ENCODE peak calls at places on chromosome 7, in eight cellular contexts. B, Y, F, G, N, I, K and S are unnamed samples.

GRCh38 chr7:1210979-1211608 is 21.6 kb upstream of the UNCX start:
- DNase-seq in K (no peak), I (peak; percentile 84), G (no peak), N (no peak), Y (no peak), B (no peak), F (no peak), S (peak; percentile 38)

GRCh38 chr7:35716038-35716803 is 21.3 kb upstream of the HERPUD2 start:
- DNase-seq in Y (no peak), N (no peak), F (no peak), K (no peak), B (no peak), I (peak; percentile 58), G (no peak), S (peak; percentile 28)

GRCh38 chr7:91852263-91852741 is 28.2 kb downstream of the MTERF1 start:
- DNase-seq in G (peak; percentile 24), Y (peak; percentile 45), B (no peak), F (peak; percentile 64), N (peak; percentile 66), K (peak; percentile 61), I (no peak), S (peak; percentile 31)

GRCh38 chr7:159114096-159114495 is 30.6 kb downstream of the VIPR2 start:
- DNase-seq in G (no peak), I (no peak), Y (no peak), K (no peak), B (no peak), F (no peak), N (no peak), S (no peak)

GRCh38 chr7:91235211-91235832 is 28.9 kb upstream of the FZD1 start:
- DNase-seq in G (no peak), B (no peak), K (no peak), Y (no peak), N (no peak), F (no peak), I (no peak), S (no peak)

GRCh38 chr7:1223196-1224092 is 9.2 kb upstream of the UNCX start:
- DNase-seq in N (peak; percentile 41), I (no peak), B (no peak), G (no peak), Y (peak; percentile 3), F (no peak), K (no peak), S (no peak)

GRCh38 chr7:27361522-27361921 is 118.9 kb downstream of the EVX1 start:
- DNase-seq in B (no peak), I (no peak), Y (no peak), N (no peak), F (no peak), K (no peak), G (peak; percentile 20), S (no peak)

GRCh38 chr7:100546868-100547800 is 8.1 kb downstream of the AGFG2 start:
- DNase-seq in Y (no peak), I (no peak), K (no peak), N (no peak), F (no peak), B (no peak), G (no peak), S (no peak)

GRCh38 chr7:123871998-123872867 is 27.3 kb downstream of the HYAL4 start:
- DNase-seq in B (peak; percentile 51), F (peak; percentile 76), N (peak; percentile 80), G (peak; percentile 77), Y (peak; percentile 50), I (peak; percentile 61), K (peak; percentile 71), S (peak; percentile 50)

GRCh38 chr7:18846765-18847215 is 270.6 kb downstream of the TWIST1 start:
- DNase-seq in F (no peak), G (no peak), B (no peak), K (no peak), Y (no peak), N (no peak), I (peak; percentile 75), S (peak; percentile 54)

GRCh38 chr7:19984231-19984632 is 210.8 kb upstream of the TMEM196 start:
- DNase-seq in Y (peak; percentile 16), G (peak; percentile 14), B (no peak), I (no peak), F (peak; percentile 44), N (peak; percentile 51), K (no peak), S (no peak)

GRCh38 chr7:41224063-41224763 is 478.7 kb downstream of the INHBA start:
- DNase-seq in G (peak; percentile 37), F (peak; percentile 98), K (no peak), Y (no peak), B (peak; percentile 51), N (no peak), I (no peak), S (peak; percentile 60)

GRCh38 chr7:38659931-38660330 is 28.8 kb upstream of the AMPH start:
- DNase-seq in N (no peak), F (no peak), B (no peak), I (no peak), G (no peak), Y (no peak), K (no peak), S (no peak)

GRCh38 chr7:27130540-27131389 is at the start of gene HOXA4:
- DNase-seq in N (peak; percentile 89), I (peak; percentile 82), K (no peak), Y (peak; percentile 73), G (peak; percentile 91), B (no peak), F (peak; percentile 84), S (peak; percentile 98)

GRCh38 chr7:150734293-150734692 is 2.9 kb upstream of the GIMAP5 start:
- DNase-seq in N (no peak), G (no peak), F (no peak), I (no peak), K (no peak), B (no peak), Y (no peak), S (no peak)

GRCh38 chr7:17599733-17600685 is 301.6 kb downstream of the AHR start:
- DNase-seq in B (no peak), I (no peak), K (no peak), Y (no peak), N (peak; percentile 1), G (no peak), F (peak; percentile 95), S (peak; percentile 92)

GRCh38 chr7:25750738-25751529 is 401.1 kb upstream of the NFE2L3 start:
- DNase-seq in Y (no peak), F (no peak), K (no peak), G (no peak), B (no peak), N (no peak), I (no peak), S (no peak)

GRCh38 chr7:51649-52048 is 140.7 kb upstream of the FAM20C start:
- DNase-seq in N (no peak), K (no peak), G (no peak), F (no peak), I (no peak), Y (no peak), B (no peak), S (no peak)

GRCh38 chr7:107502154-107502553 is 32.3 kb downstream of the GPR22 start:
- DNase-seq in G (no peak), B (no peak), Y (no peak), I (no peak), F (no peak), K (no peak), N (no peak), S (no peak)

GRCh38 chr7:29375641-29376562 is 181.3 kb downstream of the CHN2 start:
- DNase-seq in K (no peak), F (peak; percentile 57), Y (no peak), B (peak; percentile 47), I (no peak), G (peak; percentile 79), N (peak; percentile 46), S (no peak)

GRCh38 chr7:159098795-159099194 is 45.9 kb downstream of the VIPR2 start:
- DNase-seq in I (no peak), Y (no peak), B (no peak), G (peak; percentile 33), F (no peak), N (no peak), K (no peak), S (no peak)

DNA sequence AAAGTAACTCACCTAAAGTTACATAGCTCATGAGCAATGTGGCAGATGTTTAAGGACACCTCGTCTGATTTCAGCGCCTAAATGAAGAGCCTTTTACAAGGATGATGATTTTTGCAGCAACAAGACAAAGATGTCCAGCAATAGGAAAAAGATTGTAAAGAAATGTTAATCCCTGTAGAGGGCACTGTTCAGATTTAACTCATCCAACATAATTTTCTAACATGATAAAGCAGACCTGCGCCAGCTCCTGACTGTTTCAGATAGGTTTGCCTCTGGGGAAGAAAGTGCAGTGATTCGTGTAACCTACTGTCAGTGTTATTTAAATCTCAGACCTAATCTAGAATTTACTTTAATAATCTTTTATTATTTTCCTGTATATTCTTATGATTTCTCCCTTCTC is 595.2 kb downstream of the AUTS2 start:
- DNase-seq in F (no peak), B (no peak), Y (peak; percentile 70), K (peak; percentile 19), G (peak; percentile 45), N (no peak), I (peak; percentile 67), S (peak; percentile 58)
- TF ChIP-seq EZH2phosphoT487 in F (no peak), B (no peak), Y (no peak), K (no peak), G (no peak), N (no peak), I (no peak), S (no peak)

GRCh38 chr7:83001362-83002040 is 161.2 kb downstream of the PCLO start:
- DNase-seq in G (no peak), K (no peak), N (no peak), I (no peak), B (no peak), F (no peak), Y (no peak), S (peak; percentile 2)
- H3K9me2 ChIP-seq in G (no peaks in the 10 kb centered on the region), K (no peaks in the 10 kb centered on the region), N (no peaks in the 10 kb centered on the region), I (no peaks in the 10 kb centered on the region), B (no peaks in the 10 kb centered on the region), F (no peaks in the 10 kb centered on the region), Y (no peaks in the 10 kb centered on the region), S (no peaks in the 10 kb centered on the region)

DNA sequence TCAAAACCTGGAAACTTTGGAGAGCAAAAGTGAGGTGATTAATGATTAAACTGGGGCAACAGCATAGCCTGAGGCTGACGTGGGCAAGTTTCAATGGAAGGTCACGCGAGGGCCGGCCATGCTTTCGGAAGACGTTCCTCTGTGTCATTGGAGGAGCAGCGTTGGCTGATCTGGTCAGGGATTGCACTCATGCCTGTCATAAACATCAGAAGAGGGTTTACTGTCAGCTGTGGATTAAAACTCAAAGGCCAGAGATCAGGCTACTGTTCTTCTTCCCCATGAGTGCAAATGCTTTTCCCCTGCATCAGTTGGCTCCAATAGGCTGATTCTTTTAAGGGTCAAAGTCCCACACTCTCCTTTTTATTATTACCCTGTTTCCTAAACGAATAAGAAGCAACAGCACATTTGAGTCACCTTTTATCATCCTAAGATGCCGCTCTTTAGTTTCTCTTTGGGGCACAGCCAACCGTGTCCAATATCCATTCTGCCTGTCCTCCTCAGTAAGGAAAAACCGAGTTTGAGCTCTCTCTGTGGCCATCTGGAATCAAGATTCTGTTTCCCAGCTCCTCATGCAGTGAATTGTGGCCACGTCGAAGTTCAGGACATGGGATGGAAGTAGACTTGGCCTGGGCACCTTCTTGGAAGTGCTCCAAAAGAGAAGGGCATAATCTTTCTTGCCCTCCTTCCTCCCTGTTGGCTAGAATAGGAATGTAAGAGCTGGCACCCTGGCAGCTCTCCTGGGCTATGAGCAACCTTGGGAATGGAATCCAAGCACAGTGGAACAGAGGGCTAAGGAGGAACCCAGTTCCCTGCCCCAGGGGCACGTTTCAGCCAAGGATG is 62.5 kb upstream of the INSIG1 start:
- DNase-seq in I (no peak), K (no peak), B (no peak), F (peak; percentile 52), N (no peak), Y (no peak), G (peak; percentile 85), S (no peak)
- TF ChIP-seq EZH2phosphoT487 in I (no peak), K (no peak), B (no peak), F (no peak), N (no peak), Y (no peak), G (no peak), S (no peak)

GRCh38 chr7:149682038-149682437 is 91.3 kb downstream of the ZNF467 start:
- DNase-seq in K (no peak), B (no peak), G (no peak), N (peak; percentile 26), F (no peak), Y (no peak), I (no peak), S (no peak)
- H3K9me2 ChIP-seq in K (no peaks in the 10 kb centered on the region), B (no peaks in the 10 kb centered on the region), G (no peaks in the 10 kb centered on the region), N (no peaks in the 10 kb centered on the region), F (no peaks in the 10 kb centered on the region), Y (no peaks in the 10 kb centered on the region), I (no peaks in the 10 kb centered on the region), S (no peaks in the 10 kb centered on the region)